ENCODE peak calls at places on chromosomes 5 and 9, in eight cellular contexts. One of them, this sample, is unnamed.
A peak's percentile ranks its signal among the peaks of the same experiment; 100 is the strongest.

GRCh38 chr9:129278391-129279237 is 100.6 kb upstream of the IER5L start:
- DNase-seq in psoas muscle: no peak
- DNase-seq in mesendoderm: no peak
- DNase-seq in tibial nerve: no peak
- DNase-seq in GM23248: peak; percentile 45
- DNase-seq in heart right ventricle: no peak
- DNase-seq in cardiac muscle cell: no peak
- DNase-seq in lower lobe of right lung: peak; percentile 46
- DNase-seq in this sample: peak; percentile 51

GRCh38 chr5:176175101-176175852 is 62.9 kb upstream of the SIMC1 start:
- DNase-seq in psoas muscle: no peak
- DNase-seq in mesendoderm: no peak
- DNase-seq in tibial nerve: no peak
- DNase-seq in GM23248: no peak
- DNase-seq in heart right ventricle: no peak
- DNase-seq in cardiac muscle cell: no peak
- DNase-seq in lower lobe of right lung: no peak
- DNase-seq in this sample: no peak

GRCh38 chr9:133386338-133386737 is 10.2 kb downstream of the STKLD1 start:
- DNase-seq in psoas muscle: no peak
- DNase-seq in mesendoderm: no peak
- DNase-seq in tibial nerve: no peak
- DNase-seq in GM23248: no peak
- DNase-seq in heart right ventricle: no peak
- DNase-seq in cardiac muscle cell: peak; percentile 14
- DNase-seq in lower lobe of right lung: no peak
- DNase-seq in this sample: no peak

GRCh38 chr5:140986117-140986521 is 19.8 kb downstream of the PCDHAC2 start:
- DNase-seq in psoas muscle: no peak
- DNase-seq in mesendoderm: peak; percentile 94
- DNase-seq in tibial nerve: no peak
- DNase-seq in GM23248: no peak
- DNase-seq in heart right ventricle: no peak
- DNase-seq in cardiac muscle cell: peak; percentile 31
- DNase-seq in lower lobe of right lung: no peak
- DNase-seq in this sample: no peak

GRCh38 chr9:136863623-136864273 is 2.4 kb downstream of the EDF1 start:
- DNase-seq in psoas muscle: no peak
- DNase-seq in mesendoderm: no peak
- DNase-seq in tibial nerve: no peak
- DNase-seq in GM23248: no peak
- DNase-seq in heart right ventricle: no peak
- DNase-seq in cardiac muscle cell: no peak
- DNase-seq in lower lobe of right lung: no peak
- DNase-seq in this sample: no peak

GRCh38 chr5:83374547-83374946 is 97.0 kb upstream of the VCAN start:
- DNase-seq in psoas muscle: peak; percentile 14
- DNase-seq in mesendoderm: no peak
- DNase-seq in tibial nerve: peak; percentile 63
- DNase-seq in GM23248: peak; percentile 55
- DNase-seq in heart right ventricle: peak; percentile 35
- DNase-seq in cardiac muscle cell: no peak
- DNase-seq in lower lobe of right lung: no peak
- DNase-seq in this sample: no peak

GRCh38 chr9:7293091-7293490 is 506.5 kb downstream of the DMAC1 start:
- DNase-seq in psoas muscle: no peak
- DNase-seq in mesendoderm: no peak
- DNase-seq in tibial nerve: no peak
- DNase-seq in GM23248: no peak
- DNase-seq in heart right ventricle: no peak
- DNase-seq in cardiac muscle cell: no peak
- DNase-seq in lower lobe of right lung: no peak
- DNase-seq in this sample: no peak

GRCh38 chr9:127683723-127684122 is 23.1 kb upstream of the CFAP157 start:
- DNase-seq in psoas muscle: no peak
- DNase-seq in mesendoderm: no peak
- DNase-seq in tibial nerve: no peak
- DNase-seq in GM23248: peak; percentile 85
- DNase-seq in heart right ventricle: no peak
- DNase-seq in cardiac muscle cell: no peak
- DNase-seq in lower lobe of right lung: no peak
- DNase-seq in this sample: no peak

GRCh38 chr5:169168288-169168687 is 132.7 kb downstream of the SLIT3 start:
- DNase-seq in psoas muscle: no peak
- DNase-seq in mesendoderm: no peak
- DNase-seq in tibial nerve: no peak
- DNase-seq in GM23248: no peak
- DNase-seq in heart right ventricle: no peak
- DNase-seq in cardiac muscle cell: no peak
- DNase-seq in lower lobe of right lung: no peak
- DNase-seq in this sample: no peak

GRCh38 chr9:112789493-112789892 is 38.9 kb downstream of the SNX30 start:
- DNase-seq in psoas muscle: no peak
- DNase-seq in mesendoderm: no peak
- DNase-seq in tibial nerve: no peak
- DNase-seq in GM23248: peak; percentile 43
- DNase-seq in heart right ventricle: no peak
- DNase-seq in cardiac muscle cell: no peak
- DNase-seq in lower lobe of right lung: no peak
- DNase-seq in this sample: no peak

GRCh38 chr9:87883274-87883673 is 597 bp downstream of the SPATA31E1 start:
- DNase-seq in psoas muscle: no peak
- DNase-seq in mesendoderm: no peak
- DNase-seq in tibial nerve: no peak
- DNase-seq in GM23248: no peak
- DNase-seq in heart right ventricle: no peak
- DNase-seq in cardiac muscle cell: no peak
- DNase-seq in lower lobe of right lung: no peak
- DNase-seq in this sample: no peak

GRCh38 chr9:6194934-6195333 is 20.7 kb upstream of the IL33 start:
- DNase-seq in psoas muscle: no peak
- DNase-seq in mesendoderm: peak; percentile 14
- DNase-seq in tibial nerve: no peak
- DNase-seq in GM23248: peak; percentile 31
- DNase-seq in heart right ventricle: no peak
- DNase-seq in cardiac muscle cell: no peak
- DNase-seq in lower lobe of right lung: no peak
- DNase-seq in this sample: no peak

GRCh38 chr9:123081824-123082223 is 48.4 kb downstream of the GPR21 start:
- DNase-seq in psoas muscle: no peak
- DNase-seq in mesendoderm: peak; percentile 69
- DNase-seq in tibial nerve: no peak
- DNase-seq in GM23248: peak; percentile 63
- DNase-seq in heart right ventricle: no peak
- DNase-seq in cardiac muscle cell: peak; percentile 41
- DNase-seq in lower lobe of right lung: no peak
- DNase-seq in this sample: no peak

GRCh38 chr5:154058055-154059038 is 19.6 kb downstream of the MFAP3 start:
- DNase-seq in psoas muscle: no peak
- DNase-seq in mesendoderm: peak; percentile 24
- DNase-seq in tibial nerve: no peak
- DNase-seq in GM23248: no peak
- DNase-seq in heart right ventricle: no peak
- DNase-seq in cardiac muscle cell: no peak
- DNase-seq in lower lobe of right lung: no peak
- DNase-seq in this sample: no peak

GRCh38 chr9:126205260-126205659 is 121.4 kb upstream of the MVB12B start:
- DNase-seq in psoas muscle: no peak
- DNase-seq in mesendoderm: no peak
- DNase-seq in tibial nerve: no peak
- DNase-seq in GM23248: no peak
- DNase-seq in heart right ventricle: no peak
- DNase-seq in cardiac muscle cell: no peak
- DNase-seq in lower lobe of right lung: no peak
- DNase-seq in this sample: no peak

GRCh38 chr5:15501057-15501791 is 1.2 kb downstream of the FBXL7 start:
- DNase-seq in psoas muscle: peak; percentile 55
- DNase-seq in mesendoderm: peak; percentile 90
- DNase-seq in tibial nerve: peak; percentile 50
- DNase-seq in GM23248: peak; percentile 91
- DNase-seq in heart right ventricle: peak; percentile 68
- DNase-seq in cardiac muscle cell: peak; percentile 80
- DNase-seq in lower lobe of right lung: no peak
- DNase-seq in this sample: no peak
- H3K27ac ChIP-seq in psoas muscle: peak overlapping the region; percentile 68
- H3K27ac ChIP-seq in mesendoderm: no peak overlapping the region
- H3K27ac ChIP-seq in tibial nerve: peak overlapping the region; percentile 96
- H3K27ac ChIP-seq in GM23248: peak overlapping the region; percentile 67
- H3K27ac ChIP-seq in heart right ventricle: peak overlapping the region; percentile 86
- H3K27ac ChIP-seq in cardiac muscle cell: peak overlapping the region; percentile 6
- H3K27ac ChIP-seq in lower lobe of right lung: peak overlapping the region; percentile 82
- H3K27ac ChIP-seq in this sample: peak overlapping the region; percentile 10

GRCh38 chr5:142811840-142812557 is 41.8 kb downstream of the ARHGAP26 start:
- DNase-seq in psoas muscle: no peak
- DNase-seq in mesendoderm: peak; percentile 37
- DNase-seq in tibial nerve: no peak
- DNase-seq in GM23248: no peak
- DNase-seq in heart right ventricle: no peak
- DNase-seq in cardiac muscle cell: no peak
- DNase-seq in lower lobe of right lung: no peak
- DNase-seq in this sample: no peak

GRCh38 chr5:142816577-142816976 is 46.4 kb downstream of the ARHGAP26 start:
- DNase-seq in psoas muscle: peak; percentile 48
- DNase-seq in mesendoderm: peak; percentile 40
- DNase-seq in tibial nerve: peak; percentile 70
- DNase-seq in GM23248: peak; percentile 79
- DNase-seq in heart right ventricle: peak; percentile 56
- DNase-seq in cardiac muscle cell: peak; percentile 54
- DNase-seq in lower lobe of right lung: peak; percentile 71
- DNase-seq in this sample: no peak

GRCh38 chr5:142813208-142813607 is 43.0 kb downstream of the ARHGAP26 start:
- DNase-seq in psoas muscle: no peak
- DNase-seq in mesendoderm: no peak
- DNase-seq in tibial nerve: no peak
- DNase-seq in GM23248: no peak
- DNase-seq in heart right ventricle: no peak
- DNase-seq in cardiac muscle cell: no peak
- DNase-seq in lower lobe of right lung: no peak
- DNase-seq in this sample: no peak

GRCh38 chr5:142815469-142815868 is 45.3 kb downstream of the ARHGAP26 start:
- DNase-seq in psoas muscle: no peak
- DNase-seq in mesendoderm: no peak
- DNase-seq in tibial nerve: no peak
- DNase-seq in GM23248: no peak
- DNase-seq in heart right ventricle: no peak
- DNase-seq in cardiac muscle cell: no peak
- DNase-seq in lower lobe of right lung: no peak
- DNase-seq in this sample: no peak

GRCh38 chr5:142814122-142814521 is 43.9 kb downstream of the ARHGAP26 start:
- DNase-seq in psoas muscle: no peak
- DNase-seq in mesendoderm: no peak
- DNase-seq in tibial nerve: peak; percentile 39
- DNase-seq in GM23248: no peak
- DNase-seq in heart right ventricle: no peak
- DNase-seq in cardiac muscle cell: no peak
- DNase-seq in lower lobe of right lung: no peak
- DNase-seq in this sample: no peak
- H3K27ac ChIP-seq in psoas muscle: peak overlapping the region; percentile 54
- H3K27ac ChIP-seq in mesendoderm: no peak overlapping the region
- H3K27ac ChIP-seq in tibial nerve: peak overlapping the region; percentile 76
- H3K27ac ChIP-seq in GM23248: no peak overlapping the region
- H3K27ac ChIP-seq in heart right ventricle: peak overlapping the region; percentile 77
- H3K27ac ChIP-seq in cardiac muscle cell: no peak overlapping the region
- H3K27ac ChIP-seq in lower lobe of right lung: peak overlapping the region; percentile 68
- H3K27ac ChIP-seq in this sample: no peak overlapping the region

DNA sequence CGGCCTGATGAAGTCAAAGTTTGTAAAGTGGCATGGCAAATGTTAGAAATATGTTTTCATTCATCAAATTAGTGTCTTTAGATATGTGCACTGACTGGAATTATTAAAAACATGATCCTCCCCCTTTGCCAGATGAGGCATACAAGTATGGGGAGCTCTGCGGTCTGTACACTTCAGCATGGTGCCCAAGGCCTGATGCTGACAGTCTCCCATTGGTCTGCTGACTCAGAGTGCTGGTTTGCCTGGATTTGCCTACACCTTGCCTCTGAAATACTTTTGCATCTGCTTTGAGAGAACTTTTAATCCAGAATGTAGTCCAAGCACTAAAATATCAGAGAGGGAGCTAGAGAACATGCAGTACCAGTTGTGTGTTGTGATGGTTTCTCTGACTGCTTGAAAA is 354.3 kb upstream of the ACTBL2 start:
- DNase-seq in psoas muscle: no peak
- DNase-seq in mesendoderm: no peak
- DNase-seq in tibial nerve: no peak
- DNase-seq in GM23248: peak; percentile 61
- DNase-seq in heart right ventricle: no peak
- DNase-seq in cardiac muscle cell: no peak
- DNase-seq in lower lobe of right lung: no peak
- DNase-seq in this sample: no peak
- H3K27ac ChIP-seq in psoas muscle: no peak overlapping the region
- H3K27ac ChIP-seq in mesendoderm: no peak overlapping the region
- H3K27ac ChIP-seq in tibial nerve: no peak overlapping the region
- H3K27ac ChIP-seq in GM23248: peak overlapping the region; percentile 93
- H3K27ac ChIP-seq in heart right ventricle: no peak overlapping the region
- H3K27ac ChIP-seq in cardiac muscle cell: no peak overlapping the region
- H3K27ac ChIP-seq in lower lobe of right lung: no peak overlapping the region
- H3K27ac ChIP-seq in this sample: peak overlapping the region; percentile 93

GRCh38 chr5:159290741-159291140 is 27.7 kb downstream of the UBLCP1 start:
- DNase-seq in psoas muscle: no peak
- DNase-seq in mesendoderm: no peak
- DNase-seq in tibial nerve: no peak
- DNase-seq in GM23248: no peak
- DNase-seq in heart right ventricle: no peak
- DNase-seq in cardiac muscle cell: no peak
- DNase-seq in lower lobe of right lung: no peak
- DNase-seq in this sample: no peak
- H3K27ac ChIP-seq in psoas muscle: no peak overlapping the region
- H3K27ac ChIP-seq in mesendoderm: no peak overlapping the region
- H3K27ac ChIP-seq in tibial nerve: no peak overlapping the region
- H3K27ac ChIP-seq in GM23248: no peak overlapping the region
- H3K27ac ChIP-seq in heart right ventricle: no peak overlapping the region
- H3K27ac ChIP-seq in cardiac muscle cell: no peak overlapping the region
- H3K27ac ChIP-seq in lower lobe of right lung: no peak overlapping the region
- H3K27ac ChIP-seq in this sample: no peak overlapping the region

DNA sequence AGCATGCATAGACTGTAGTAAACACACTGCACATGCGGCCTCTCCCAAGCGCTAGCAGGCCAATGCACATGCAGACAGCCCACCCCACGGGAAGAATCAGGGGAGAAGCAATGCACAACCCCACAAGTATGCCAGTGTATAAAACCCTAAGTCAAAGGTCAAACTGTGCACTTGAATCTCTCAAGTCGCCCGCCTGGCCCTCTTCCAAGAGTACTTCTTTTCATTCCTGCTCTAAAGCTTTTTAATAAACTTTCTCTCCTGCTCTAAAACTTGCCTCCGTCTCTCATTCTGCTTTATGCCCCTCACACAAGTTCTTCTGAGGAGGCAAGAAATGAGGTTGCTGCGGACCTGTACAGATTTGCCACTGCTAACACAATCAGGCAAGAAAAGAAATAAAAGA is 50.4 kb downstream of the PTPDC1 start:
- DNase-seq in psoas muscle: no peak
- DNase-seq in mesendoderm: no peak
- DNase-seq in tibial nerve: no peak
- DNase-seq in GM23248: no peak
- DNase-seq in heart right ventricle: no peak
- DNase-seq in cardiac muscle cell: no peak
- DNase-seq in lower lobe of right lung: no peak
- DNase-seq in this sample: no peak
- H3K27ac ChIP-seq in psoas muscle: peak overlapping the region; percentile 58
- H3K27ac ChIP-seq in mesendoderm: no peak overlapping the region
- H3K27ac ChIP-seq in tibial nerve: peak overlapping the region; percentile 92
- H3K27ac ChIP-seq in GM23248: peak overlapping the region; percentile 38
- H3K27ac ChIP-seq in heart right ventricle: peak overlapping the region; percentile 67
- H3K27ac ChIP-seq in cardiac muscle cell: no peak overlapping the region
- H3K27ac ChIP-seq in lower lobe of right lung: peak overlapping the region; percentile 51
- H3K27ac ChIP-seq in this sample: peak overlapping the region; percentile 37

This sample was measured in epithelial cell of prostate.